ENCODE peak calls at places on chromosomes 6 and 20, in ten cellular contexts. N is stomach; U is neural crest cell; M is Caco-2; R is PC-9; V is GM13976; I is B cell; Y is AG09319; W is CD8-positive, alpha-beta T cell; L is GM06990. A is an unnamed sample.

GRCh38 chr20:38674178-38675133 is 49.8 kb upstream of the SLC32A1 start:
- DNase-seq in N (no peak), U (peak; percentile 82), M (no peak), R (no peak), V (peak; percentile 93), I (peak; percentile 83), Y (no peak), W (peak; percentile 13), L (peak; percentile 85), A (no peak)

GRCh38 chr6:138500867-138501446 is 1.7 kb upstream of the NHSL1 start:
- DNase-seq in N (no peak), U (no peak), M (no peak), R (no peak), V (no peak), I (no peak), Y (no peak), W (no peak), L (no peak), A (no peak)

GRCh38 chr20:18639501-18639979 is 51.7 kb downstream of the DTD1 start:
- DNase-seq in N (no peak), U (no peak), M (no peak), R (no peak), V (no peak), I (no peak), Y (no peak), W (no peak), L (no peak), A (no peak)

GRCh38 chr6:111952821-111953535 is 79.7 kb upstream of the FYN start:
- DNase-seq in N (no peak), U (no peak), M (no peak), R (peak; percentile 12), V (no peak), I (no peak), Y (no peak), W (no peak), L (no peak), A (no peak)

GRCh38 chr6:154923199-154923869 is 71.8 kb upstream of the TIAM2 start:
- DNase-seq in N (no peak), U (no peak), M (no peak), R (no peak), V (no peak), I (no peak), Y (no peak), W (no peak), L (no peak), A (no peak)

GRCh38 chr20:34604980-34605788 is 46.7 kb downstream of the MAP1LC3A start:
- DNase-seq in N (no peak), U (no peak), M (no peak), R (no peak), V (no peak), I (no peak), Y (peak; percentile 54), W (no peak), L (no peak), A (no peak)

GRCh38 chr6:111487656-111488055 is 4.6 kb upstream of the REV3L start:
- DNase-seq in N (no peak), U (no peak), M (no peak), R (no peak), V (peak; percentile 55), I (no peak), Y (no peak), W (no peak), L (peak; percentile 81), A (no peak)

GRCh38 chr6:170147056-170147787 is 143.7 kb downstream of the DLL1 start:
- DNase-seq in N (no peak), U (no peak), M (peak; percentile 22), R (no peak), V (no peak), I (no peak), Y (no peak), W (no peak), L (no peak), A (no peak)

GRCh38 chr6:50600280-50600679 is 113.0 kb upstream of the TFAP2D start:
- DNase-seq in N (no peak), U (no peak), M (no peak), R (no peak), V (no peak), I (no peak), Y (no peak), W (no peak), L (no peak), A (no peak)

GRCh38 chr6:111474771-111475170 is 8.2 kb downstream of the REV3L start:
- DNase-seq in N (no peak), U (no peak), M (no peak), R (no peak), V (no peak), I (no peak), Y (no peak), W (no peak), L (no peak), A (no peak)

GRCh38 chr6:129744201-129744879 is 34.4 kb upstream of the ARHGAP18 start:
- DNase-seq in N (no peak), U (no peak), M (no peak), R (peak; percentile 35), V (no peak), I (no peak), Y (peak; percentile 71), W (no peak), L (no peak), A (no peak)

GRCh38 chr6:169052462-169052861 is 201.2 kb downstream of the THBS2 start:
- DNase-seq in N (no peak), U (no peak), M (no peak), R (no peak), V (no peak), I (no peak), Y (no peak), W (no peak), L (no peak), A (no peak)

GRCh38 chr6:9628819-9629218 is 786.1 kb downstream of the TFAP2A start:
- DNase-seq in N (no peak), U (no peak), M (no peak), R (no peak), V (no peak), I (no peak), Y (no peak), W (no peak), L (no peak), A (no peak)

GRCh38 chr6:89638320-89639195 is at the start of gene LYRM2:
- DNase-seq in N (peak; percentile 95), U (peak; percentile 86), M (peak; percentile 92), R (peak; percentile 93), V (peak; percentile 94), I (peak; percentile 85), Y (peak; percentile 76), W (peak; percentile 83), L (peak; percentile 94), A (peak; percentile 95)
- TF ChIP-seq CTCF in N (no peak), U (no peak), M (no peak), R (no peak), V (no peak), I (no peak), Y (peak; percentile 5), W (no peak), L (no peak), A (no peak)

GRCh38 chr6:99589907-99590493 is 16.6 kb upstream of the PRDM13 start:
- DNase-seq in N (no peak), U (no peak), M (no peak), R (no peak), V (no peak), I (no peak), Y (no peak), W (no peak), L (no peak), A (no peak)

GRCh38 chr6:99589290-99589672 is 17.4 kb upstream of the PRDM13 start:
- DNase-seq in N (no peak), U (no peak), M (no peak), R (peak; percentile 7), V (peak; percentile 50), I (peak; percentile 34), Y (no peak), W (no peak), L (no peak), A (no peak)

GRCh38 chr6:99587792-99588191 is 18.8 kb upstream of the PRDM13 start:
- DNase-seq in N (no peak), U (no peak), M (no peak), R (no peak), V (no peak), I (no peak), Y (no peak), W (no peak), L (no peak), A (no peak)

GRCh38 chr6:99590728-99591672 is 15.6 kb upstream of the PRDM13 start:
- DNase-seq in N (no peak), U (no peak), M (no peak), R (no peak), V (peak; percentile 31), I (no peak), Y (no peak), W (no peak), L (no peak), A (no peak)

GRCh38 chr6:99588618-99589289 is 17.9 kb upstream of the PRDM13 start:
- DNase-seq in N (peak; percentile 81), U (peak; percentile 55), M (peak; percentile 76), R (peak; percentile 30), V (peak; percentile 77), I (peak; percentile 61), Y (peak; percentile 24), W (no peak), L (peak; percentile 78), A (no peak)
- TF ChIP-seq CTCF in N (no peak), U (peak; percentile 60), M (peak; percentile 67), R (no peak), V (peak; percentile 81), I (peak; percentile 29), Y (peak; percentile 53), W (peak; percentile 50), L (peak; percentile 84), A (peak; percentile 51)

GRCh38 chr6:52103661-52104060 is 16.2 kb upstream of the PKHD1 start:
- DNase-seq in N (no peak), U (no peak), M (no peak), R (no peak), V (no peak), I (no peak), Y (no peak), W (no peak), L (no peak), A (no peak)

GRCh38 chr6:52102330-52102932 is 15.0 kb upstream of the PKHD1 start:
- DNase-seq in N (no peak), U (no peak), M (peak; percentile 39), R (no peak), V (no peak), I (no peak), Y (no peak), W (no peak), L (no peak), A (no peak)

DNA sequence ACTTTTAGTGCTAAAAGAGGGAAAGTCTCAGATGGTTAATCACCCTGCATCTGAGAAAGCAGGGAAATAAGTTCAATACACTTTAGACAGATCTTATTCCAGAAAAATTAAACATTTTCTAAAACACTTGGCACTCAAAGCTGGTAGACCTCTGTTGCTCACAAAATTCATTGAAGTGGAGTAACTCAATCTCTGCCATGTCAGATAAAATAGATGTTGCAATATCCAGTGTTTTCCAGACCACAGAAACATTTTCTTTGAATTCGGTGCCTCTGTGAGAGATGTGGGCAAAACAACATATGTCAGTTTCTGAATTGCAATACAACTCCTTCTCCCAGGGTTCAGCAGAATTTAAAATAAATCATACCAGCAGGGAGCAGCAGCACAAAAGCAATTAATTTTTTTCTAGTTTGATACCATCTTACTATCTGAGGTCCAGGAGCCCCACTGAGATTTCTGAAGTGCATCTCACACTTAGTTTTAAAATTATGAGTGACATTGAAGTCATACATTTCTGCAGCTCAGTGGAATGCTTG is 11.3 kb upstream of the PKHD1 start:
- DNase-seq in N (no peak), U (no peak), M (no peak), R (no peak), V (no peak), I (no peak), Y (no peak), W (no peak), L (no peak), A (no peak)
- TF ChIP-seq CTCF in N (no peak), U (no peak), M (no peak), R (no peak), V (no peak), I (no peak), Y (no peak), W (no peak), L (no peak), A (no peak)

GRCh38 chr6:52285174-52286068 is 879 bp upstream of the MCM3 start:
- DNase-seq in N (no peak), U (no peak), M (no peak), R (no peak), V (no peak), I (no peak), Y (peak; percentile 34), W (no peak), L (peak; percentile 34), A (no peak)
- TF ChIP-seq CTCF in N (no peak), U (peak; percentile 42), M (no peak), R (no peak), V (no peak), I (peak; percentile 34), Y (no peak), W (peak; percentile 41), L (no peak), A (peak; percentile 22)